ENCODE peak calls at places on chromosomes 6 and 20, in seven cellular contexts. One of them, this sample, is unnamed.

GRCh38 chr6:15456422-15456821 is 206.4 kb downstream of the DTNBP1 start:
- DNase-seq in HCT116: no peak
- DNase-seq in adrenal gland: no peak
- DNase-seq in uterus: no peak
- DNase-seq in HepG2: no peak
- DNase-seq in transverse colon: no peak
- DNase-seq in prostate gland: no peak
- DNase-seq in this sample: no peak

GRCh38 chr20:62143118-62143975 is at the start of the genes PSMA7 and SS18L1:
- DNase-seq in prostate gland: peak
- DNase-seq in HepG2: peak
- DNase-seq in adrenal gland: peak
- DNase-seq in HCT116: peak
- DNase-seq in transverse colon: peak
- DNase-seq in uterus: peak
- DNase-seq in this sample: peak

GRCh38 chr20:46914789-46915359 is 20.2 kb downstream of the EYA2 start:
- DNase-seq in HepG2: no peak
- DNase-seq in transverse colon: no peak
- DNase-seq in adrenal gland: no peak
- DNase-seq in uterus: peak
- DNase-seq in prostate gland: no peak
- DNase-seq in HCT116: no peak
- DNase-seq in this sample: no peak

GRCh38 chr6:100228437-100229424 is 234.7 kb upstream of the MCHR2 start:
- DNase-seq in adrenal gland: peak
- DNase-seq in HepG2: peak
- DNase-seq in transverse colon: peak
- DNase-seq in HCT116: peak
- DNase-seq in uterus: peak
- DNase-seq in prostate gland: peak
- DNase-seq in this sample: peak

GRCh38 chr6:142735182-142735581 is 209.8 kb downstream of the HIVEP2 start:
- DNase-seq in prostate gland: no peak
- DNase-seq in HCT116: no peak
- DNase-seq in HepG2: no peak
- DNase-seq in uterus: no peak
- DNase-seq in transverse colon: no peak
- DNase-seq in adrenal gland: no peak
- DNase-seq in this sample: no peak

GRCh38 chr6:112249489-112249888 is 4.9 kb downstream of the LAMA4 start:
- DNase-seq in HepG2: no peak
- DNase-seq in transverse colon: no peak
- DNase-seq in HCT116: no peak
- DNase-seq in adrenal gland: no peak
- DNase-seq in prostate gland: no peak
- DNase-seq in uterus: no peak
- DNase-seq in this sample: no peak

GRCh38 chr6:111938710-111939109 is 65.5 kb upstream of the FYN start:
- DNase-seq in transverse colon: no peak
- DNase-seq in adrenal gland: no peak
- DNase-seq in HCT116: no peak
- DNase-seq in uterus: no peak
- DNase-seq in HepG2: peak
- DNase-seq in prostate gland: no peak
- DNase-seq in this sample: no peak

GRCh38 chr20:62961310-62961783 is 8.8 kb downstream of the SLC17A9 start:
- DNase-seq in HCT116: no peak
- DNase-seq in adrenal gland: no peak
- DNase-seq in HepG2: no peak
- DNase-seq in uterus: no peak
- DNase-seq in prostate gland: no peak
- DNase-seq in transverse colon: no peak
- DNase-seq in this sample: no peak

GRCh38 chr6:29628419-29629281 is 4.3 kb downstream of the GABBR1 start:
- DNase-seq in adrenal gland: peak
- DNase-seq in uterus: peak
- DNase-seq in HCT116: no peak
- DNase-seq in HepG2: peak
- DNase-seq in transverse colon: peak
- DNase-seq in prostate gland: peak
- DNase-seq in this sample: peak

GRCh38 chr6:131116755-131117360 is 18.4 kb upstream of the AKAP7 start:
- DNase-seq in transverse colon: no peak
- DNase-seq in uterus: no peak
- DNase-seq in HepG2: peak
- DNase-seq in adrenal gland: no peak
- DNase-seq in prostate gland: no peak
- DNase-seq in HCT116: peak
- DNase-seq in this sample: no peak

GRCh38 chr6:93784794-93785757 is 365.7 kb upstream of the EPHA7 start:
- DNase-seq in prostate gland: no peak
- DNase-seq in HepG2: no peak
- DNase-seq in transverse colon: no peak
- DNase-seq in HCT116: no peak
- DNase-seq in adrenal gland: peak
- DNase-seq in uterus: peak
- DNase-seq in this sample: no peak

GRCh38 chr20:63966172-63966943 is 3.4 kb downstream of the ZNF512B start:
- DNase-seq in HepG2: no peak
- DNase-seq in prostate gland: no peak
- DNase-seq in HCT116: no peak
- DNase-seq in adrenal gland: peak
- DNase-seq in uterus: peak
- DNase-seq in transverse colon: no peak
- DNase-seq in this sample: no peak

GRCh38 chr20:63968928-63969760 is 586 bp downstream of the ZNF512B start:
- DNase-seq in uterus: peak
- DNase-seq in HepG2: peak
- DNase-seq in prostate gland: no peak
- DNase-seq in transverse colon: peak
- DNase-seq in HCT116: no peak
- DNase-seq in adrenal gland: peak
- DNase-seq in this sample: peak

GRCh38 chr20:63968136-63968927 is 1.4 kb downstream of the ZNF512B start:
- DNase-seq in HepG2: no peak
- DNase-seq in uterus: peak
- DNase-seq in HCT116: no peak
- DNase-seq in transverse colon: peak
- DNase-seq in adrenal gland: peak
- DNase-seq in prostate gland: no peak
- DNase-seq in this sample: no peak

GRCh38 chr20:63967330-63968135 is 2.2 kb downstream of the ZNF512B start:
- DNase-seq in transverse colon: peak
- DNase-seq in HCT116: no peak
- DNase-seq in HepG2: no peak
- DNase-seq in uterus: peak
- DNase-seq in prostate gland: no peak
- DNase-seq in adrenal gland: peak
- DNase-seq in this sample: peak

GRCh38 chr20:63966944-63967322 is 2.8 kb downstream of the ZNF512B start:
- DNase-seq in HCT116: no peak
- DNase-seq in HepG2: no peak
- DNase-seq in adrenal gland: no peak
- DNase-seq in transverse colon: no peak
- DNase-seq in prostate gland: no peak
- DNase-seq in uterus: peak
- DNase-seq in this sample: no peak
- TF ChIP-seq POLR2A in HCT116: no peak
- TF ChIP-seq POLR2A in HepG2: no peak
- TF ChIP-seq POLR2A in adrenal gland: no peak
- TF ChIP-seq POLR2A in transverse colon: no peak
- TF ChIP-seq POLR2A in prostate gland: no peak
- TF ChIP-seq POLR2A in uterus: no peak
- TF ChIP-seq POLR2A in this sample: no peak

GRCh38 chr20:25859649-25860530 is 163.2 kb upstream of the ZNF337 start:
- DNase-seq in HepG2: peak
- DNase-seq in adrenal gland: peak
- DNase-seq in prostate gland: peak
- DNase-seq in uterus: peak
- DNase-seq in HCT116: no peak
- DNase-seq in transverse colon: peak
- DNase-seq in this sample: peak
- H3K4me3 ChIP-seq in HepG2: peak
- H3K4me3 ChIP-seq in adrenal gland: no peak
- H3K4me3 ChIP-seq in prostate gland: no peak
- H3K4me3 ChIP-seq in uterus: no peak
- H3K4me3 ChIP-seq in HCT116: no peak
- H3K4me3 ChIP-seq in transverse colon: peak
- H3K4me3 ChIP-seq in this sample: peak

GRCh38 chr20:16729565-16730460 is at the start of gene SNRPB2:
- DNase-seq in uterus: peak
- DNase-seq in adrenal gland: peak
- DNase-seq in HepG2: peak
- DNase-seq in prostate gland: peak
- DNase-seq in transverse colon: peak
- DNase-seq in HCT116: peak
- DNase-seq in this sample: peak
- TF ChIP-seq POLR2A in uterus: peak
- TF ChIP-seq POLR2A in adrenal gland: peak
- TF ChIP-seq POLR2A in HepG2: peak
- TF ChIP-seq POLR2A in prostate gland: peak
- TF ChIP-seq POLR2A in transverse colon: peak
- TF ChIP-seq POLR2A in HCT116: peak
- TF ChIP-seq POLR2A in this sample: peak

GRCh38 chr20:5331340-5331739 is 14.6 kb upstream of the PROKR2 start:
- DNase-seq in transverse colon: no peak
- DNase-seq in HCT116: no peak
- DNase-seq in HepG2: no peak
- DNase-seq in adrenal gland: no peak
- DNase-seq in uterus: no peak
- DNase-seq in prostate gland: no peak
- DNase-seq in this sample: no peak
- H3K4me3 ChIP-seq in transverse colon: no peak
- H3K4me3 ChIP-seq in HCT116: no peak
- H3K4me3 ChIP-seq in HepG2: no peak
- H3K4me3 ChIP-seq in adrenal gland: no peak
- H3K4me3 ChIP-seq in uterus: no peak
- H3K4me3 ChIP-seq in prostate gland: no peak
- H3K4me3 ChIP-seq in this sample: no peak

DNA sequence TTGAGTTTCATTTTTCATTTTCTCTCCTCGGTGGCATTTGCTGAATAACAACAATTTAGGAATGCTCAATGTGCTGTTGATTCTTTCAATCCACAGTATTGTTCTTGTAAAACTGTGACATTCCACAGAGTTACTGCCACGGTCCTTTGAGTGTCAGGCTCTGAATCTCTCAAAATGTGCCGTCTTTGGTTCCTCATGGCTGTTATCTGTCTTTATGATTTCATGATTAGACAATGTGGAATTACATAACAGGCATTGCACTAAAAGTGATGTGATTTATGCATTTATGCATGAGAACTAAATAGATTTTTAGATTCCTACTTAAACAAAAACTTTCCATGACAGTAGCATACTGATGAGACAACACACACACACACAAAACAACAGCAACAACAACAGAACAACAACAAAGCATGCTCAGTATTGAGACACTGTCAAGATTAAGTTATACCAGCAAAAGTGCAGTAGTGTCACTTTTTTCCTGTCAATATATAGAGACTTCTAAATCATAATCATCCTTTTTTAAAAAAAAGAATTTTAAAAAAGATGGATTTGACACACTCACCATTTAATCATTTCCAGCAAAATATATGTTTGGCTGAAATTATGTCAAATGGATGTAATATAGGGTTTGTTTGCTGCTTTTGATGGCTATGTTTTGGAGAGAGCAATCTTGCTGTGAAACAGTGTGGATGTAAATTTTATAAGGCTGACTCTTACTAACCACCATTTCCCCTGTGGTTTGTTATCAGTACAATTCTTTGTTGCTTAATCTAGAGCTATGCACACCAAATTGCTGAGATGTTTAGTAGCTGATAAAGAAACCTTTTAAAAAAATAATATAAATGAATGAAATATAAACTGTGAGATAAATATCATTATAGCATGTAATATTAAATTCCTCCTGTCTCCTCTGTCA is 88.1 kb downstream of the SNAP25 start:
- DNase-seq in adrenal gland: no peak
- DNase-seq in prostate gland: no peak
- DNase-seq in uterus: no peak
- DNase-seq in HepG2: no peak
- DNase-seq in HCT116: no peak
- DNase-seq in transverse colon: no peak
- DNase-seq in this sample: no peak
- TF ChIP-seq POLR2A in adrenal gland: no peak
- TF ChIP-seq POLR2A in prostate gland: no peak
- TF ChIP-seq POLR2A in uterus: no peak
- TF ChIP-seq POLR2A in HepG2: no peak
- TF ChIP-seq POLR2A in HCT116: no peak
- TF ChIP-seq POLR2A in transverse colon: no peak
- TF ChIP-seq POLR2A in this sample: no peak

GRCh38 chr20:2420510-2420909 is 39.8 kb downstream of the TGM6 start:
- DNase-seq in prostate gland: no peak
- DNase-seq in HepG2: no peak
- DNase-seq in HCT116: no peak
- DNase-seq in adrenal gland: no peak
- DNase-seq in uterus: no peak
- DNase-seq in transverse colon: no peak
- DNase-seq in this sample: no peak
- H3K4me3 ChIP-seq in prostate gland: no peak
- H3K4me3 ChIP-seq in HepG2: no peak
- H3K4me3 ChIP-seq in HCT116: no peak
- H3K4me3 ChIP-seq in adrenal gland: no peak
- H3K4me3 ChIP-seq in uterus: no peak
- H3K4me3 ChIP-seq in transverse colon: no peak
- H3K4me3 ChIP-seq in this sample: no peak

GRCh38 chr20:19254956-19255355 is 42.5 kb downstream of the SLC24A3 start:
- DNase-seq in HCT116: no peak
- DNase-seq in prostate gland: no peak
- DNase-seq in transverse colon: no peak
- DNase-seq in uterus: no peak
- DNase-seq in adrenal gland: no peak
- DNase-seq in HepG2: no peak
- DNase-seq in this sample: no peak
- TF ChIP-seq POLR2A in HCT116: no peak
- TF ChIP-seq POLR2A in prostate gland: no peak
- TF ChIP-seq POLR2A in transverse colon: no peak
- TF ChIP-seq POLR2A in uterus: no peak
- TF ChIP-seq POLR2A in adrenal gland: no peak
- TF ChIP-seq POLR2A in HepG2: no peak
- TF ChIP-seq POLR2A in this sample: no peak

DNA sequence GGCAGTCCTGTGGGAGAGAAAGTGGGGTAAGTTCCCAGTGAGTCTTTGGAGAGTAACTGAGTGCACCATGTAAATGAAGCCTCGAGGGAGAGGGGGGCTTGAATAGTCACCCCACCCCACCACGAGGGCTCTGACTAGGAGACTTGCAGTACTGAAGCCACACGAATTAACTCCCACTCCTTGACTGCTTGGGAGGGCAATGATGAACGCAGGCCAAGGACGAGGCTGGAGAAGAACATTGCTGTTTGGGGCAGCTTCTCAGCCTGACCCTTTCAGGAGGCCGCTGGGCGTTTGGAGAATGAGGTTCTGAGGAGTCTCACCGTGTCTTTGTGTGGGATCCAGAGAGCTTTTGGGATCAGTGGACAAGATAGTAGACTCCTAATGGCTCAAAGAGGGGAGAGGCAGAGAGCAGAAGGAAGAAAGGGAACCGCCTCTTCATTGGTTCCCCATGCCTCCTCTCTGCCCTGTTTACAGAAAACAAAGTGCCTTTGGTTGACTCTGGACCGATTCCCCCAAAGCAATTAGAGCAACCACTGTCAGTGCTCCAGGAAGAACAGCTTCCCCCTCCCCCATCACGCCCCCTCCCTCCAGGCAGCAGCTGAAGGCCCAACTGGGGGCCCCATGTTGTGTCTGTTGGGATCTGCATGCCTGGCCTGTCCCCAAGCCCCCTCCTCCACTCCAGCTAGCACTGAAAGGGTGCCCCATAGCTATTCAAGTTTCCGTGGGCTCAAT is 41.7 kb upstream of the CDKN1A start:
- DNase-seq in adrenal gland: no peak
- DNase-seq in prostate gland: no peak
- DNase-seq in HepG2: no peak
- DNase-seq in uterus: no peak
- DNase-seq in transverse colon: no peak
- DNase-seq in HCT116: no peak
- DNase-seq in this sample: no peak
- H3K4me3 ChIP-seq in adrenal gland: no peak
- H3K4me3 ChIP-seq in prostate gland: no peak
- H3K4me3 ChIP-seq in HepG2: no peak
- H3K4me3 ChIP-seq in uterus: no peak
- H3K4me3 ChIP-seq in transverse colon: no peak
- H3K4me3 ChIP-seq in HCT116: no peak
- H3K4me3 ChIP-seq in this sample: no peak